ENCODE peak calls at places on chromosomes 11 and 22, in eight cellular contexts. One of them, this sample, is unnamed.

GRCh38 chr11:70495351-70496310 is 97.3 kb downstream of the CTTN start:
- DNase-seq in B cell: no peak
- DNase-seq in thoracic aorta: no peak
- DNase-seq in psoas muscle: no peak
- DNase-seq in lower lobe of right lung: peak; percentile 30
- DNase-seq in fibroblast of lung: no peak
- DNase-seq in astrocyte of the cerebellum: no peak
- DNase-seq in stomach: no peak
- DNase-seq in this sample: no peak

GRCh38 chr22:30602049-30602448 is 4.9 kb upstream of the TCN2 start:
- DNase-seq in thoracic aorta: no peak
- DNase-seq in stomach: no peak
- DNase-seq in fibroblast of lung: peak; percentile 23
- DNase-seq in B cell: no peak
- DNase-seq in astrocyte of the cerebellum: no peak
- DNase-seq in psoas muscle: no peak
- DNase-seq in lower lobe of right lung: no peak
- DNase-seq in this sample: no peak

GRCh38 chr11:17280494-17281127 is 4.1 kb downstream of the NUCB2 start:
- DNase-seq in B cell: no peak
- DNase-seq in lower lobe of right lung: no peak
- DNase-seq in fibroblast of lung: no peak
- DNase-seq in thoracic aorta: no peak
- DNase-seq in psoas muscle: no peak
- DNase-seq in astrocyte of the cerebellum: no peak
- DNase-seq in stomach: no peak
- DNase-seq in this sample: no peak

GRCh38 chr22:44894782-44895181 is 115.0 kb downstream of the PHF21B start:
- DNase-seq in thoracic aorta: no peak
- DNase-seq in psoas muscle: no peak
- DNase-seq in lower lobe of right lung: no peak
- DNase-seq in B cell: no peak
- DNase-seq in fibroblast of lung: no peak
- DNase-seq in stomach: no peak
- DNase-seq in astrocyte of the cerebellum: no peak
- DNase-seq in this sample: no peak

GRCh38 chr22:17217179-17217578 is 2.1 kb downstream of the ADA2 start:
- DNase-seq in fibroblast of lung: no peak
- DNase-seq in psoas muscle: no peak
- DNase-seq in thoracic aorta: no peak
- DNase-seq in stomach: no peak
- DNase-seq in astrocyte of the cerebellum: no peak
- DNase-seq in B cell: peak; percentile 22
- DNase-seq in lower lobe of right lung: no peak
- DNase-seq in this sample: no peak

GRCh38 chr11:83078269-83078668 is 6.6 kb upstream of the RAB30 start:
- DNase-seq in astrocyte of the cerebellum: no peak
- DNase-seq in thoracic aorta: no peak
- DNase-seq in psoas muscle: no peak
- DNase-seq in B cell: no peak
- DNase-seq in fibroblast of lung: no peak
- DNase-seq in stomach: no peak
- DNase-seq in lower lobe of right lung: no peak
- DNase-seq in this sample: no peak

GRCh38 chr22:46830001-46830715 is 67.7 kb downstream of the TBC1D22A start:
- DNase-seq in psoas muscle: peak; percentile 65
- DNase-seq in thoracic aorta: no peak
- DNase-seq in astrocyte of the cerebellum: peak; percentile 60
- DNase-seq in B cell: no peak
- DNase-seq in lower lobe of right lung: no peak
- DNase-seq in stomach: peak; percentile 53
- DNase-seq in fibroblast of lung: peak; percentile 84
- DNase-seq in this sample: no peak

GRCh38 chr11:130535530-130535929 is 87.1 kb downstream of the ADAMTS15 start:
- DNase-seq in lower lobe of right lung: no peak
- DNase-seq in astrocyte of the cerebellum: no peak
- DNase-seq in B cell: no peak
- DNase-seq in psoas muscle: no peak
- DNase-seq in thoracic aorta: no peak
- DNase-seq in stomach: no peak
- DNase-seq in fibroblast of lung: no peak
- DNase-seq in this sample: no peak

GRCh38 chr11:64250875-64251721 is at the start of gene PLCB3:
- DNase-seq in thoracic aorta: no peak
- DNase-seq in astrocyte of the cerebellum: no peak
- DNase-seq in B cell: peak; percentile 81
- DNase-seq in stomach: peak; percentile 71
- DNase-seq in lower lobe of right lung: peak; percentile 69
- DNase-seq in psoas muscle: peak; percentile 55
- DNase-seq in fibroblast of lung: peak; percentile 12
- DNase-seq in this sample: no peak

GRCh38 chr22:35977136-35977535 is 51.5 kb downstream of the RBFOX2 start:
- DNase-seq in astrocyte of the cerebellum: no peak
- DNase-seq in psoas muscle: no peak
- DNase-seq in lower lobe of right lung: no peak
- DNase-seq in thoracic aorta: no peak
- DNase-seq in stomach: no peak
- DNase-seq in fibroblast of lung: peak; percentile 92
- DNase-seq in B cell: no peak
- DNase-seq in this sample: peak; percentile 51

GRCh38 chr11:114098927-114099326 is 39.4 kb downstream of the ZBTB16 start:
- DNase-seq in astrocyte of the cerebellum: no peak
- DNase-seq in B cell: no peak
- DNase-seq in fibroblast of lung: no peak
- DNase-seq in psoas muscle: no peak
- DNase-seq in thoracic aorta: no peak
- DNase-seq in stomach: no peak
- DNase-seq in lower lobe of right lung: no peak
- DNase-seq in this sample: no peak

GRCh38 chr11:114604179-114604813 is 8.7 kb upstream of the NXPE4 start:
- DNase-seq in thoracic aorta: no peak
- DNase-seq in astrocyte of the cerebellum: no peak
- DNase-seq in fibroblast of lung: no peak
- DNase-seq in lower lobe of right lung: no peak
- DNase-seq in stomach: no peak
- DNase-seq in psoas muscle: no peak
- DNase-seq in B cell: no peak
- DNase-seq in this sample: no peak

GRCh38 chr11:111439905-111440304 is 60.8 kb upstream of the POU2AF1 start:
- DNase-seq in lower lobe of right lung: no peak
- DNase-seq in astrocyte of the cerebellum: no peak
- DNase-seq in stomach: no peak
- DNase-seq in thoracic aorta: no peak
- DNase-seq in B cell: no peak
- DNase-seq in fibroblast of lung: no peak
- DNase-seq in psoas muscle: no peak
- DNase-seq in this sample: no peak

GRCh38 chr11:111766834-111767142 is 599 bp upstream of the PPP2R1B start:
- DNase-seq in psoas muscle: no peak
- DNase-seq in astrocyte of the cerebellum: no peak
- DNase-seq in thoracic aorta: no peak
- DNase-seq in fibroblast of lung: no peak
- DNase-seq in lower lobe of right lung: no peak
- DNase-seq in stomach: no peak
- DNase-seq in B cell: peak; percentile 7
- DNase-seq in this sample: no peak

GRCh38 chr11:28836285-28837081 is 728.3 kb downstream of the METTL15 start:
- DNase-seq in B cell: no peak
- DNase-seq in lower lobe of right lung: no peak
- DNase-seq in astrocyte of the cerebellum: peak; percentile 92
- DNase-seq in psoas muscle: no peak
- DNase-seq in thoracic aorta: no peak
- DNase-seq in fibroblast of lung: peak; percentile 100
- DNase-seq in stomach: no peak
- DNase-seq in this sample: peak; percentile 89

GRCh38 chr11:71080239-71081097 is 171.9 kb downstream of the SHANK2 start:
- DNase-seq in psoas muscle: no peak
- DNase-seq in lower lobe of right lung: peak; percentile 58
- DNase-seq in fibroblast of lung: peak; percentile 37
- DNase-seq in astrocyte of the cerebellum: peak; percentile 34
- DNase-seq in B cell: peak; percentile 29
- DNase-seq in stomach: peak; percentile 60
- DNase-seq in thoracic aorta: no peak
- DNase-seq in this sample: peak; percentile 2

GRCh38 chr22:50060441-50061140 is 2.5 kb upstream of the TTLL8 start:
- DNase-seq in psoas muscle: no peak
- DNase-seq in astrocyte of the cerebellum: no peak
- DNase-seq in stomach: no peak
- DNase-seq in B cell: no peak
- DNase-seq in lower lobe of right lung: no peak
- DNase-seq in thoracic aorta: no peak
- DNase-seq in fibroblast of lung: no peak
- DNase-seq in this sample: no peak

GRCh38 chr11:77340501-77340900 is 39.0 kb upstream of the GDPD4 start:
- DNase-seq in B cell: no peak
- DNase-seq in lower lobe of right lung: no peak
- DNase-seq in psoas muscle: no peak
- DNase-seq in thoracic aorta: no peak
- DNase-seq in stomach: no peak
- DNase-seq in fibroblast of lung: no peak
- DNase-seq in astrocyte of the cerebellum: no peak
- DNase-seq in this sample: no peak

GRCh38 chr11:77351281-77351905 is 49.9 kb upstream of the GDPD4 start:
- DNase-seq in psoas muscle: no peak
- DNase-seq in astrocyte of the cerebellum: no peak
- DNase-seq in fibroblast of lung: no peak
- DNase-seq in stomach: no peak
- DNase-seq in B cell: no peak
- DNase-seq in lower lobe of right lung: no peak
- DNase-seq in thoracic aorta: no peak
- DNase-seq in this sample: no peak

GRCh38 chr11:77347962-77348361 is 46.5 kb upstream of the GDPD4 start:
- DNase-seq in B cell: no peak
- DNase-seq in psoas muscle: no peak
- DNase-seq in thoracic aorta: no peak
- DNase-seq in fibroblast of lung: no peak
- DNase-seq in stomach: no peak
- DNase-seq in lower lobe of right lung: no peak
- DNase-seq in astrocyte of the cerebellum: no peak
- DNase-seq in this sample: no peak

GRCh38 chr11:77346906-77347603 is 45.6 kb upstream of the GDPD4 start:
- DNase-seq in B cell: no peak
- DNase-seq in lower lobe of right lung: no peak
- DNase-seq in thoracic aorta: no peak
- DNase-seq in astrocyte of the cerebellum: peak; percentile 97
- DNase-seq in fibroblast of lung: peak; percentile 97
- DNase-seq in stomach: no peak
- DNase-seq in psoas muscle: no peak
- DNase-seq in this sample: peak; percentile 72

DNA sequence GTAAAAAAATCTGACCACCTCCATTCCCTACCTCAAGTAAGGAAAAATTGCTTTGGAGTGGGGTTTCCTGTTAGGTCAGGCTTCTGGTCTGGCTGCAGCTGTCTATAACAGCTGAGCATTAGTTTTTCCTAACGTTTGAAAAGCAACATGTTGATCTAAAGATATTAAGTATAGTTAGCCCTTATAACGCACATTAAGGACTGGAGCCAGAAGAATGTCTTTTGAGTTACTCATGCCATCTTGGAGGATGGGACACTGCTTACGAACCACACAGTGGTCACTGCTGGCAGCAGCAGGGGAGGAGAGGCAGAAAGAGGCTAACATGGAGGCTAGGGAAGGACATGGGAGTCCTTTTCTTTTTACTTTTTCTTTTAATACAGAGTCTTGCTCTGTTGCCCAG is 44.1 kb upstream of the GDPD4 start:
- DNase-seq in B cell: no peak
- DNase-seq in astrocyte of the cerebellum: peak; percentile 62
- DNase-seq in psoas muscle: no peak
- DNase-seq in fibroblast of lung: peak; percentile 95
- DNase-seq in lower lobe of right lung: no peak
- DNase-seq in thoracic aorta: no peak
- DNase-seq in stomach: no peak
- DNase-seq in this sample: peak; percentile 61
- TF ChIP-seq CTCF in B cell: no peak
- TF ChIP-seq CTCF in astrocyte of the cerebellum: no peak
- TF ChIP-seq CTCF in psoas muscle: no peak
- TF ChIP-seq CTCF in fibroblast of lung: no peak
- TF ChIP-seq CTCF in lower lobe of right lung: no peak
- TF ChIP-seq CTCF in thoracic aorta: no peak
- TF ChIP-seq CTCF in stomach: no peak
- TF ChIP-seq CTCF in this sample: peak; percentile 6

GRCh38 chr11:36433896-36434295 is 76.2 kb downstream of the TRAF6 start:
- DNase-seq in stomach: no peak
- DNase-seq in astrocyte of the cerebellum: no peak
- DNase-seq in thoracic aorta: no peak
- DNase-seq in lower lobe of right lung: no peak
- DNase-seq in B cell: no peak
- DNase-seq in fibroblast of lung: no peak
- DNase-seq in psoas muscle: no peak
- DNase-seq in this sample: no peak

GRCh38 chr11:36432747-36433146 is 77.3 kb downstream of the TRAF6 start:
- DNase-seq in astrocyte of the cerebellum: no peak
- DNase-seq in lower lobe of right lung: no peak
- DNase-seq in B cell: no peak
- DNase-seq in psoas muscle: no peak
- DNase-seq in stomach: no peak
- DNase-seq in thoracic aorta: no peak
- DNase-seq in fibroblast of lung: no peak
- DNase-seq in this sample: no peak

GRCh38 chr11:36432093-36432469 is 78.0 kb downstream of the TRAF6 start:
- DNase-seq in fibroblast of lung: no peak
- DNase-seq in thoracic aorta: no peak
- DNase-seq in lower lobe of right lung: no peak
- DNase-seq in stomach: no peak
- DNase-seq in astrocyte of the cerebellum: no peak
- DNase-seq in B cell: no peak
- DNase-seq in psoas muscle: no peak
- DNase-seq in this sample: no peak

GRCh38 chr11:36427876-36428275 is 82.2 kb downstream of the TRAF6 start:
- DNase-seq in thoracic aorta: no peak
- DNase-seq in astrocyte of the cerebellum: no peak
- DNase-seq in stomach: no peak
- DNase-seq in lower lobe of right lung: no peak
- DNase-seq in psoas muscle: no peak
- DNase-seq in fibroblast of lung: no peak
- DNase-seq in B cell: no peak
- DNase-seq in this sample: no peak

GRCh38 chr11:36431429-36432092 is 78.5 kb downstream of the TRAF6 start:
- DNase-seq in stomach: peak; percentile 27
- DNase-seq in B cell: no peak
- DNase-seq in psoas muscle: peak; percentile 71
- DNase-seq in astrocyte of the cerebellum: peak; percentile 85
- DNase-seq in thoracic aorta: no peak
- DNase-seq in lower lobe of right lung: no peak
- DNase-seq in fibroblast of lung: peak; percentile 99
- DNase-seq in this sample: peak; percentile 95
- TF ChIP-seq CTCF in stomach: no peak
- TF ChIP-seq CTCF in B cell: no peak
- TF ChIP-seq CTCF in psoas muscle: no peak
- TF ChIP-seq CTCF in astrocyte of the cerebellum: peak; percentile 41
- TF ChIP-seq CTCF in thoracic aorta: no peak
- TF ChIP-seq CTCF in lower lobe of right lung: no peak
- TF ChIP-seq CTCF in fibroblast of lung: no peak
- TF ChIP-seq CTCF in this sample: peak; percentile 29

GRCh38 chr11:65726660-65727059 is 6.1 kb upstream of the RNASEH2C start:
- DNase-seq in thoracic aorta: no peak
- DNase-seq in fibroblast of lung: no peak
- DNase-seq in B cell: no peak
- DNase-seq in psoas muscle: no peak
- DNase-seq in lower lobe of right lung: no peak
- DNase-seq in stomach: no peak
- DNase-seq in astrocyte of the cerebellum: no peak
- DNase-seq in this sample: no peak
- TF ChIP-seq CTCF in thoracic aorta: no peak
- TF ChIP-seq CTCF in fibroblast of lung: no peak
- TF ChIP-seq CTCF in B cell: no peak
- TF ChIP-seq CTCF in psoas muscle: no peak
- TF ChIP-seq CTCF in lower lobe of right lung: no peak
- TF ChIP-seq CTCF in stomach: no peak
- TF ChIP-seq CTCF in astrocyte of the cerebellum: no peak
- TF ChIP-seq CTCF in this sample: no peak

GRCh38 chr11:24437123-24437522 is 59.7 kb upstream of the LUZP2 start:
- DNase-seq in stomach: no peak
- DNase-seq in fibroblast of lung: no peak
- DNase-seq in astrocyte of the cerebellum: no peak
- DNase-seq in thoracic aorta: no peak
- DNase-seq in B cell: no peak
- DNase-seq in lower lobe of right lung: no peak
- DNase-seq in psoas muscle: no peak
- DNase-seq in this sample: no peak
- TF ChIP-seq CTCF in stomach: no peak
- TF ChIP-seq CTCF in fibroblast of lung: no peak
- TF ChIP-seq CTCF in astrocyte of the cerebellum: no peak
- TF ChIP-seq CTCF in thoracic aorta: no peak
- TF ChIP-seq CTCF in B cell: no peak
- TF ChIP-seq CTCF in lower lobe of right lung: no peak
- TF ChIP-seq CTCF in psoas muscle: no peak
- TF ChIP-seq CTCF in this sample: no peak

This sample was measured in AG04450.